ENCODE peak calls at places on chromosomes 5 and 9, in ten cellular contexts. One of them, this sample, is unnamed.

GRCh38 chr5:145859897-145860296 is 12.9 kb downstream of the GRXCR2 start:
- DNase-seq in stimulated activated CD4-positive, alpha-beta T cell treated with anti-CD3 and anti-CD28 coated beads, TNF-alpha, amount 100 ng/mL, for 24 hours: no peak
- DNase-seq in naive thymus-derived CD8-positive, alpha-beta T cell: no peak
- DNase-seq in GM03348: no peak
- DNase-seq in left ventricle myocardium inferior: no peak
- DNase-seq in activated CD8-positive, alpha-beta memory T cell treated with anti-CD3 and anti-CD28 coated beads, Interleukin-2, amount 50 U/mL, for 48 hours: no peak
- DNase-seq in MV-4-11: no peak
- DNase-seq in amniotic stem cell: no peak
- DNase-seq in activated CD4-positive, alpha-beta T cell treated with anti-CD3 and anti-CD28 coated beads, Interleukin-2, amount 50 U/mL, for 1 hour: no peak
- DNase-seq in transverse colon: no peak
- DNase-seq in this sample: no peak

GRCh38 chr5:169052207-169052606 is 248.7 kb downstream of the SLIT3 start:
- DNase-seq in activated CD4-positive, alpha-beta T cell treated with anti-CD3 and anti-CD28 coated beads, Interleukin-2, amount 50 U/mL, for 1 hour: no peak
- DNase-seq in left ventricle myocardium inferior: no peak
- DNase-seq in naive thymus-derived CD8-positive, alpha-beta T cell: no peak
- DNase-seq in amniotic stem cell: no peak
- DNase-seq in MV-4-11: no peak
- DNase-seq in stimulated activated CD4-positive, alpha-beta T cell treated with anti-CD3 and anti-CD28 coated beads, TNF-alpha, amount 100 ng/mL, for 24 hours: no peak
- DNase-seq in activated CD8-positive, alpha-beta memory T cell treated with anti-CD3 and anti-CD28 coated beads, Interleukin-2, amount 50 U/mL, for 48 hours: no peak
- DNase-seq in GM03348: peak; percentile 29
- DNase-seq in transverse colon: no peak
- DNase-seq in this sample: no peak

GRCh38 chr9:95985656-95986055 is 110.2 kb downstream of the ERCC6L2 start:
- DNase-seq in transverse colon: no peak
- DNase-seq in activated CD8-positive, alpha-beta memory T cell treated with anti-CD3 and anti-CD28 coated beads, Interleukin-2, amount 50 U/mL, for 48 hours: no peak
- DNase-seq in stimulated activated CD4-positive, alpha-beta T cell treated with anti-CD3 and anti-CD28 coated beads, TNF-alpha, amount 100 ng/mL, for 24 hours: no peak
- DNase-seq in naive thymus-derived CD8-positive, alpha-beta T cell: no peak
- DNase-seq in left ventricle myocardium inferior: no peak
- DNase-seq in MV-4-11: no peak
- DNase-seq in amniotic stem cell: no peak
- DNase-seq in activated CD4-positive, alpha-beta T cell treated with anti-CD3 and anti-CD28 coated beads, Interleukin-2, amount 50 U/mL, for 1 hour: no peak
- DNase-seq in GM03348: no peak
- DNase-seq in this sample: no peak

GRCh38 chr9:135037521-135038250 is 49.8 kb upstream of the OLFM1 start:
- DNase-seq in GM03348: no peak
- DNase-seq in activated CD4-positive, alpha-beta T cell treated with anti-CD3 and anti-CD28 coated beads, Interleukin-2, amount 50 U/mL, for 1 hour: no peak
- DNase-seq in amniotic stem cell: no peak
- DNase-seq in transverse colon: no peak
- DNase-seq in naive thymus-derived CD8-positive, alpha-beta T cell: no peak
- DNase-seq in stimulated activated CD4-positive, alpha-beta T cell treated with anti-CD3 and anti-CD28 coated beads, TNF-alpha, amount 100 ng/mL, for 24 hours: no peak
- DNase-seq in MV-4-11: no peak
- DNase-seq in left ventricle myocardium inferior: no peak
- DNase-seq in activated CD8-positive, alpha-beta memory T cell treated with anti-CD3 and anti-CD28 coated beads, Interleukin-2, amount 50 U/mL, for 48 hours: peak; percentile 33
- DNase-seq in this sample: no peak

GRCh38 chr9:123016631-123017030 is 16.8 kb upstream of the GPR21 start:
- DNase-seq in GM03348: no peak
- DNase-seq in MV-4-11: no peak
- DNase-seq in transverse colon: no peak
- DNase-seq in activated CD8-positive, alpha-beta memory T cell treated with anti-CD3 and anti-CD28 coated beads, Interleukin-2, amount 50 U/mL, for 48 hours: no peak
- DNase-seq in left ventricle myocardium inferior: no peak
- DNase-seq in naive thymus-derived CD8-positive, alpha-beta T cell: no peak
- DNase-seq in activated CD4-positive, alpha-beta T cell treated with anti-CD3 and anti-CD28 coated beads, Interleukin-2, amount 50 U/mL, for 1 hour: no peak
- DNase-seq in amniotic stem cell: no peak
- DNase-seq in stimulated activated CD4-positive, alpha-beta T cell treated with anti-CD3 and anti-CD28 coated beads, TNF-alpha, amount 100 ng/mL, for 24 hours: no peak
- DNase-seq in this sample: no peak

GRCh38 chr9:114224247-114224610 is 68.9 kb downstream of the COL27A1 start:
- DNase-seq in amniotic stem cell: no peak
- DNase-seq in stimulated activated CD4-positive, alpha-beta T cell treated with anti-CD3 and anti-CD28 coated beads, TNF-alpha, amount 100 ng/mL, for 24 hours: no peak
- DNase-seq in left ventricle myocardium inferior: no peak
- DNase-seq in activated CD8-positive, alpha-beta memory T cell treated with anti-CD3 and anti-CD28 coated beads, Interleukin-2, amount 50 U/mL, for 48 hours: no peak
- DNase-seq in MV-4-11: no peak
- DNase-seq in GM03348: peak; percentile 74
- DNase-seq in naive thymus-derived CD8-positive, alpha-beta T cell: no peak
- DNase-seq in transverse colon: no peak
- DNase-seq in activated CD4-positive, alpha-beta T cell treated with anti-CD3 and anti-CD28 coated beads, Interleukin-2, amount 50 U/mL, for 1 hour: no peak
- DNase-seq in this sample: no peak

GRCh38 chr9:18480649-18481048 is 6.7 kb downstream of the ADAMTSL1 start:
- DNase-seq in amniotic stem cell: peak; percentile 19
- DNase-seq in transverse colon: no peak
- DNase-seq in stimulated activated CD4-positive, alpha-beta T cell treated with anti-CD3 and anti-CD28 coated beads, TNF-alpha, amount 100 ng/mL, for 24 hours: no peak
- DNase-seq in left ventricle myocardium inferior: no peak
- DNase-seq in activated CD8-positive, alpha-beta memory T cell treated with anti-CD3 and anti-CD28 coated beads, Interleukin-2, amount 50 U/mL, for 48 hours: no peak
- DNase-seq in naive thymus-derived CD8-positive, alpha-beta T cell: no peak
- DNase-seq in MV-4-11: no peak
- DNase-seq in activated CD4-positive, alpha-beta T cell treated with anti-CD3 and anti-CD28 coated beads, Interleukin-2, amount 50 U/mL, for 1 hour: no peak
- DNase-seq in GM03348: peak; percentile 32
- DNase-seq in this sample: no peak

GRCh38 chr5:82004511-82004910 is 32.7 kb downstream of the ATG10 start:
- DNase-seq in transverse colon: no peak
- DNase-seq in MV-4-11: no peak
- DNase-seq in left ventricle myocardium inferior: no peak
- DNase-seq in activated CD4-positive, alpha-beta T cell treated with anti-CD3 and anti-CD28 coated beads, Interleukin-2, amount 50 U/mL, for 1 hour: no peak
- DNase-seq in activated CD8-positive, alpha-beta memory T cell treated with anti-CD3 and anti-CD28 coated beads, Interleukin-2, amount 50 U/mL, for 48 hours: no peak
- DNase-seq in GM03348: no peak
- DNase-seq in amniotic stem cell: no peak
- DNase-seq in stimulated activated CD4-positive, alpha-beta T cell treated with anti-CD3 and anti-CD28 coated beads, TNF-alpha, amount 100 ng/mL, for 24 hours: no peak
- DNase-seq in naive thymus-derived CD8-positive, alpha-beta T cell: no peak
- DNase-seq in this sample: no peak